ENCODE peak calls at places on chromosome 22, in seven cellular contexts. G, S, Y, A, U, H and R are unnamed samples.

GRCh38 chr22:47206819-47207218 is 444.4 kb downstream of the TBC1D22A start:
- DNase-seq in H (no peak), G (no peak), S (peak; percentile 18), U (no peak), A (no peak), Y (no peak), R (no peak)

GRCh38 chr22:21587803-21588611 is 20.5 kb downstream of the UBE2L3 start:
- DNase-seq in H (no peak), Y (no peak), G (no peak), S (no peak), U (no peak), A (no peak), R (no peak)

GRCh38 chr22:32142600-32142999 is 16.5 kb downstream of the C22orf42 start:
- DNase-seq in A (no peak), U (no peak), S (no peak), G (no peak), Y (no peak), H (no peak), R (no peak)

GRCh38 chr22:46876357-46876934 is 114.0 kb downstream of the TBC1D22A start:
- DNase-seq in Y (no peak), A (no peak), G (no peak), H (no peak), S (no peak), U (no peak), R (no peak)

GRCh38 chr22:44661659-44662569 is 40.1 kb upstream of the PRR5 start:
- DNase-seq in A (no peak), G (no peak), Y (no peak), U (no peak), H (no peak), S (peak; percentile 54), R (no peak)

GRCh38 chr22:28005513-28005912 is 86.5 kb upstream of the PITPNB start:
- DNase-seq in H (no peak), A (no peak), G (peak; percentile 53), S (no peak), U (no peak), Y (no peak), R (no peak)

GRCh38 chr22:46803031-46803880 is 40.8 kb downstream of the TBC1D22A start:
- DNase-seq in Y (no peak), G (peak; percentile 51), A (no peak), S (peak; percentile 79), U (no peak), H (no peak), R (no peak)

GRCh38 chr22:19287889-19288288 is 3.6 kb downstream of the CLTCL1 start:
- DNase-seq in S (no peak), H (no peak), G (no peak), Y (no peak), U (no peak), A (no peak), R (peak; percentile 87)

GRCh38 chr22:26170112-26170492 is 840 bp downstream of the SEZ6L start:
- DNase-seq in S (no peak), G (no peak), Y (no peak), A (no peak), U (no peak), H (no peak), R (no peak)

GRCh38 chr22:26170795-26171194 is 1.5 kb downstream of the SEZ6L start:
- DNase-seq in A (no peak), H (no peak), S (no peak), G (peak; percentile 13), U (peak; percentile 13), Y (no peak), R (no peak)

GRCh38 chr22:26168934-26169311 is 339 bp upstream of the SEZ6L start:
- DNase-seq in G (peak; percentile 13), U (no peak), H (no peak), S (no peak), Y (no peak), A (no peak), R (no peak)

GRCh38 chr22:26169312-26170111 is at the start of gene SEZ6L:
- DNase-seq in G (peak; percentile 22), Y (no peak), S (no peak), A (no peak), U (no peak), H (no peak), R (no peak)

GRCh38 chr22:26168199-26168915 is 905 bp upstream of the SEZ6L start:
- DNase-seq in G (no peak), S (no peak), H (no peak), Y (no peak), A (no peak), U (no peak), R (no peak)
- H3K4me3 ChIP-seq in G (peak overlapping the region; percentile 65), S (no peak overlapping the region), H (no peak overlapping the region), Y (no peak overlapping the region), A (no peak overlapping the region), U (no peak overlapping the region), R (no peak overlapping the region)

GRCh38 chr22:29202231-29203192 is 3.2 kb upstream of the EMID1 start:
- DNase-seq in H (no peak), U (no peak), G (peak; percentile 63), S (peak; percentile 91), Y (peak; percentile 28), A (no peak), R (peak; percentile 91)
- TF ChIP-seq CTCF in H (no peak), U (no peak), G (peak; percentile 40), S (peak; percentile 29), Y (no peak), A (no peak), R (peak; percentile 31)

GRCh38 chr22:36233796-36234195 is 5.5 kb downstream of the APOL2 start:
- DNase-seq in A (no peak), Y (no peak), G (no peak), H (no peak), S (no peak), U (no peak), R (no peak)
- H3K4me3 ChIP-seq in A (no peak overlapping the region), Y (no peak overlapping the region), G (no peak overlapping the region), H (no peak overlapping the region), S (no peak overlapping the region), U (no peak overlapping the region), R (no peak overlapping the region)

DNA sequence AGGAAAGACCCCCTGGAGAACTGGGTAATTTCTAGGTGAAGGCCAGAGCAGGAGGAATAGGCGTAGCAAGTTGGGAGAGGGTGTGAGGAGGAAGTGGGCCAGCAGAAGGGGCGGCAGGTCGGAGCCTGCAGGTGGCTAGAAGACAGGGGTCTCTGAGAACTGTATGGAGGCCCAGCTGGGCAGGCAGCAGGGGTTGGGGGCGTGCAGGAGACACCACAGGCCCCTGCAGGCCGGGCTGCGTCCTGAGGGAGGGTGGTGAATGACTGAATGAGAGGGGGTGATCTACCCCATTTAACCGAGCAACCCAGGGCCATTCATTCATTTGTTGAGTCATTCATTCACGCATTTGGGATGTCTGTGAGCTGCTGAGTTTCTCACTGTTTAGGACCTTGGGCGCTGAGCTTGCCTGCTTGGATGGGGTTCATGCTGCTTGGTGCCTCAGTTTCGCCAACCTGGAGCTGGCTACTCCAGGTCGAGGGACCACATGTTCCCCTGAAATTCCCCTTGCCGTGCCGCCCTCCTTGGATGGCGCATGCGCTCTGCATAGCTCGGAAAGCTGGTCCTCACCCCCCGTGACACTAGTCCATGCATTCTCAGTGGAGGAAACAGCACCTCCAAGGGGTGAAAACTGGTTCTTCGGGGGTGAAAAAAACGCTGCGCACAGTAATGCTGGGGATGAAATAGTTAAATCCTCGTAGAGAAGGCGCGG is 15.6 kb downstream of the MPPED1 start:
- DNase-seq in H (no peak), U (no peak), S (peak; percentile 43), Y (no peak), A (no peak), G (no peak), R (no peak)
- TF ChIP-seq CTCF in H (no peak), U (no peak), S (no peak), Y (no peak), A (no peak), G (no peak), R (no peak)

GRCh38 chr22:50470491-50470890 is 4.3 kb downstream of the SBF1 start:
- DNase-seq in G (no peak), A (no peak), U (no peak), H (no peak), Y (no peak), S (no peak), R (no peak)
- H3K4me3 ChIP-seq in G (no peak overlapping the region), A (peak overlapping the region; percentile 5), U (no peak overlapping the region), H (no peak overlapping the region), Y (no peak overlapping the region), S (no peak overlapping the region), R (no peak overlapping the region)

GRCh38 chr22:29520851-29521250 is 32.7 kb downstream of the THOC5 start:
- DNase-seq in A (peak; percentile 6), U (no peak), G (no peak), H (no peak), S (no peak), Y (no peak), R (peak; percentile 80)

GRCh38 chr22:29523761-29524160 is 29.8 kb downstream of the THOC5 start:
- DNase-seq in S (no peak), A (no peak), U (no peak), H (no peak), Y (no peak), G (no peak), R (no peak)

GRCh38 chr22:29521526-29521925 is 32.0 kb downstream of the THOC5 start:
- DNase-seq in U (no peak), A (no peak), Y (no peak), S (no peak), H (no peak), G (no peak), R (no peak)

GRCh38 chr22:29528144-29528543 is 25.4 kb downstream of the THOC5 start:
- DNase-seq in Y (no peak), U (no peak), S (no peak), H (no peak), A (no peak), G (no peak), R (no peak)

DNA sequence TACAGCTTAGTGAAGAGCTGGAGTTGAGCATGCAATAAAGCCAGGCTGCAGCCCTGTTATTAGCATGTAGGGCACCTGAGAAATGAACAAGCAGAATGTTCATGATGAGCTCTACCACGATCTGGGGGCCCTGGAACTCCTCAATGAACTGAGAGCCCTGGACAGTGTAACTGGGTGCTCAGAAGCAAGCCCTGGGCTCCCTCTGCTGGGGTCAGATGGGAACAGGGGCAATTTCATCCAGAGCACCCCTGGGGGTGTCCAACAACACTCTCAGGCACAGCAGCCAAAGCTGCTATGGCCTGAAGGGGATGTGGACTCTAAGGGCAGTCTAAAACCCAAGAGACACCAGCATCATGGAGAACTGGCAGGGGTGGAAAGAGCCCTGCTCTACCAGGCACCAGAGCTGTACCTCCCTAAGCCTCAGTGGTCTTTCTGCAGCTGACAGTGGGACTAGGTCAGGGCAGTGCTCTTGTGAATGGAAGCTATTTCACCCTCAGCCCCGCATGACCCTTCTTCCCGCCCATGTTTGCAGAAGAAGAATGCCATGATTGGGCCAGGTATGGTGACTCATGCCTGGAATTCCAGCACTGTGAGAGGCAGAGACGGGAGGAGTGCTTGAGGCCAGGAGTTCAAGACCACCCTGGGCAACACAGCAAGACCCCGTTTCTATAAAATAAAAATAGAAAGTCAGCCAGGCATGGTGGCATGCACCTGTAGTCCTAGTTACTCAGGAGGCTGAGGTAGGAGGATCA is 28.9 kb downstream of the THOC5 start:
- DNase-seq in U (no peak), G (peak; percentile 26), A (no peak), S (no peak), Y (no peak), H (no peak), R (no peak)
- TF ChIP-seq CTCF in U (no peak), G (peak; percentile 60), A (peak; percentile 38), S (peak; percentile 22), Y (peak; percentile 18), H (no peak), R (peak; percentile 47)